ENCODE peak calls at places on chromosomes 7 and 10, in five cellular contexts. One of them, this sample, is unnamed.

GRCh38 chr7:158097511-158098124 is 490.0 kb downstream of the PTPRN2 start:
- DNase-seq in OCI-LY7: no peak
- DNase-seq in naive thymus-derived CD8-positive, alpha-beta T cell: peak
- DNase-seq in NCI-H1092: no peak
- DNase-seq in stimulated activated CD4-positive, alpha-beta T cell treated with anti-CD3 and anti-CD28 coated beads, Interleukin-4, amount 100 ng/mL, for 24 hours: no peak
- DNase-seq in this sample: peak

GRCh38 chr7:33909312-33909711 is 4.0 kb downstream of the BMPER start:
- DNase-seq in OCI-LY7: no peak
- DNase-seq in naive thymus-derived CD8-positive, alpha-beta T cell: no peak
- DNase-seq in NCI-H1092: no peak
- DNase-seq in stimulated activated CD4-positive, alpha-beta T cell treated with anti-CD3 and anti-CD28 coated beads, Interleukin-4, amount 100 ng/mL, for 24 hours: no peak
- DNase-seq in this sample: no peak

GRCh38 chr7:120733143-120733542 is 124.8 kb downstream of the TSPAN12 start:
- DNase-seq in OCI-LY7: no peak
- DNase-seq in naive thymus-derived CD8-positive, alpha-beta T cell: no peak
- DNase-seq in NCI-H1092: no peak
- DNase-seq in stimulated activated CD4-positive, alpha-beta T cell treated with anti-CD3 and anti-CD28 coated beads, Interleukin-4, amount 100 ng/mL, for 24 hours: no peak
- DNase-seq in this sample: no peak

GRCh38 chr7:41984888-41985287 is 252.1 kb downstream of the GLI3 start:
- DNase-seq in OCI-LY7: no peak
- DNase-seq in naive thymus-derived CD8-positive, alpha-beta T cell: no peak
- DNase-seq in NCI-H1092: no peak
- DNase-seq in stimulated activated CD4-positive, alpha-beta T cell treated with anti-CD3 and anti-CD28 coated beads, Interleukin-4, amount 100 ng/mL, for 24 hours: no peak
- DNase-seq in this sample: no peak

GRCh38 chr10:73552819-73553218 is 38.3 kb downstream of the USP54 start:
- DNase-seq in OCI-LY7: no peak
- DNase-seq in naive thymus-derived CD8-positive, alpha-beta T cell: no peak
- DNase-seq in NCI-H1092: no peak
- DNase-seq in stimulated activated CD4-positive, alpha-beta T cell treated with anti-CD3 and anti-CD28 coated beads, Interleukin-4, amount 100 ng/mL, for 24 hours: no peak
- DNase-seq in this sample: no peak

GRCh38 chr7:157976406-157976805 is 611.2 kb downstream of the PTPRN2 start:
- DNase-seq in OCI-LY7: no peak
- DNase-seq in naive thymus-derived CD8-positive, alpha-beta T cell: no peak
- DNase-seq in NCI-H1092: no peak
- DNase-seq in stimulated activated CD4-positive, alpha-beta T cell treated with anti-CD3 and anti-CD28 coated beads, Interleukin-4, amount 100 ng/mL, for 24 hours: no peak
- DNase-seq in this sample: no peak

GRCh38 chr7:135684134-135684533 is 21.8 kb downstream of the STMP1 start:
- DNase-seq in OCI-LY7: no peak
- DNase-seq in naive thymus-derived CD8-positive, alpha-beta T cell: no peak
- DNase-seq in NCI-H1092: no peak
- DNase-seq in stimulated activated CD4-positive, alpha-beta T cell treated with anti-CD3 and anti-CD28 coated beads, Interleukin-4, amount 100 ng/mL, for 24 hours: no peak
- DNase-seq in this sample: no peak

GRCh38 chr7:2982831-2983230 is 60.8 kb downstream of the CARD11 start:
- DNase-seq in OCI-LY7: peak
- DNase-seq in naive thymus-derived CD8-positive, alpha-beta T cell: peak
- DNase-seq in NCI-H1092: no peak
- DNase-seq in stimulated activated CD4-positive, alpha-beta T cell treated with anti-CD3 and anti-CD28 coated beads, Interleukin-4, amount 100 ng/mL, for 24 hours: peak
- DNase-seq in this sample: no peak

GRCh38 chr10:124943301-124944092 is 1.6 kb downstream of the ZRANB1 start:
- DNase-seq in OCI-LY7: no peak
- DNase-seq in naive thymus-derived CD8-positive, alpha-beta T cell: no peak
- DNase-seq in NCI-H1092: no peak
- DNase-seq in stimulated activated CD4-positive, alpha-beta T cell treated with anti-CD3 and anti-CD28 coated beads, Interleukin-4, amount 100 ng/mL, for 24 hours: no peak
- DNase-seq in this sample: no peak

GRCh38 chr10:121700416-121700815 is 102.2 kb upstream of the FGFR2 start:
- DNase-seq in OCI-LY7: no peak
- DNase-seq in naive thymus-derived CD8-positive, alpha-beta T cell: no peak
- DNase-seq in NCI-H1092: no peak
- DNase-seq in stimulated activated CD4-positive, alpha-beta T cell treated with anti-CD3 and anti-CD28 coated beads, Interleukin-4, amount 100 ng/mL, for 24 hours: no peak
- DNase-seq in this sample: no peak

GRCh38 chr10:68333905-68334431 is 1.2 kb upstream of the PBLD start:
- DNase-seq in OCI-LY7: no peak
- DNase-seq in naive thymus-derived CD8-positive, alpha-beta T cell: no peak
- DNase-seq in NCI-H1092: no peak
- DNase-seq in stimulated activated CD4-positive, alpha-beta T cell treated with anti-CD3 and anti-CD28 coated beads, Interleukin-4, amount 100 ng/mL, for 24 hours: no peak
- DNase-seq in this sample: no peak

GRCh38 chr10:20274580-20274979 is 458.3 kb downstream of the PLXDC2 start:
- DNase-seq in OCI-LY7: no peak
- DNase-seq in naive thymus-derived CD8-positive, alpha-beta T cell: no peak
- DNase-seq in NCI-H1092: no peak
- DNase-seq in stimulated activated CD4-positive, alpha-beta T cell treated with anti-CD3 and anti-CD28 coated beads, Interleukin-4, amount 100 ng/mL, for 24 hours: no peak
- DNase-seq in this sample: no peak

GRCh38 chr7:33628894-33629293 is 276.4 kb upstream of the BMPER start:
- DNase-seq in OCI-LY7: no peak
- DNase-seq in naive thymus-derived CD8-positive, alpha-beta T cell: no peak
- DNase-seq in NCI-H1092: no peak
- DNase-seq in stimulated activated CD4-positive, alpha-beta T cell treated with anti-CD3 and anti-CD28 coated beads, Interleukin-4, amount 100 ng/mL, for 24 hours: no peak
- DNase-seq in this sample: no peak

GRCh38 chr7:44846816-44847508 is 925 bp downstream of the H2AZ2 start:
- DNase-seq in OCI-LY7: peak
- DNase-seq in naive thymus-derived CD8-positive, alpha-beta T cell: no peak
- DNase-seq in NCI-H1092: no peak
- DNase-seq in stimulated activated CD4-positive, alpha-beta T cell treated with anti-CD3 and anti-CD28 coated beads, Interleukin-4, amount 100 ng/mL, for 24 hours: no peak
- DNase-seq in this sample: no peak

GRCh38 chr7:44796034-44796503 is 412 bp upstream of the PPIA start:
- DNase-seq in OCI-LY7: peak
- DNase-seq in naive thymus-derived CD8-positive, alpha-beta T cell: no peak
- DNase-seq in NCI-H1092: peak
- DNase-seq in stimulated activated CD4-positive, alpha-beta T cell treated with anti-CD3 and anti-CD28 coated beads, Interleukin-4, amount 100 ng/mL, for 24 hours: no peak
- DNase-seq in this sample: peak

GRCh38 chr7:155576900-155577508 is 30.6 kb upstream of the CNPY1 start:
- DNase-seq in OCI-LY7: no peak
- DNase-seq in naive thymus-derived CD8-positive, alpha-beta T cell: no peak
- DNase-seq in NCI-H1092: no peak
- DNase-seq in stimulated activated CD4-positive, alpha-beta T cell treated with anti-CD3 and anti-CD28 coated beads, Interleukin-4, amount 100 ng/mL, for 24 hours: no peak
- DNase-seq in this sample: no peak

GRCh38 chr10:15897282-15897681 is 37.0 kb upstream of the MINDY3 start:
- DNase-seq in OCI-LY7: no peak
- DNase-seq in naive thymus-derived CD8-positive, alpha-beta T cell: no peak
- DNase-seq in NCI-H1092: no peak
- DNase-seq in stimulated activated CD4-positive, alpha-beta T cell treated with anti-CD3 and anti-CD28 coated beads, Interleukin-4, amount 100 ng/mL, for 24 hours: no peak
- DNase-seq in this sample: no peak

GRCh38 chr7:117217636-117218035 is 105.2 kb downstream of the WNT2 start:
- DNase-seq in OCI-LY7: no peak
- DNase-seq in naive thymus-derived CD8-positive, alpha-beta T cell: no peak
- DNase-seq in NCI-H1092: no peak
- DNase-seq in stimulated activated CD4-positive, alpha-beta T cell treated with anti-CD3 and anti-CD28 coated beads, Interleukin-4, amount 100 ng/mL, for 24 hours: no peak
- DNase-seq in this sample: no peak

GRCh38 chr10:132325969-132326889 is 5.8 kb upstream of the LRRC27 start:
- DNase-seq in OCI-LY7: no peak
- DNase-seq in naive thymus-derived CD8-positive, alpha-beta T cell: no peak
- DNase-seq in NCI-H1092: no peak
- DNase-seq in stimulated activated CD4-positive, alpha-beta T cell treated with anti-CD3 and anti-CD28 coated beads, Interleukin-4, amount 100 ng/mL, for 24 hours: no peak
- DNase-seq in this sample: no peak

GRCh38 chr7:78284945-78285344 is 486.4 kb downstream of the PHTF2 start:
- DNase-seq in OCI-LY7: no peak
- DNase-seq in naive thymus-derived CD8-positive, alpha-beta T cell: no peak
- DNase-seq in NCI-H1092: no peak
- DNase-seq in stimulated activated CD4-positive, alpha-beta T cell treated with anti-CD3 and anti-CD28 coated beads, Interleukin-4, amount 100 ng/mL, for 24 hours: no peak
- DNase-seq in this sample: no peak

GRCh38 chr10:115882021-115882420 is 391.0 kb downstream of the GFRA1 start:
- DNase-seq in OCI-LY7: no peak
- DNase-seq in naive thymus-derived CD8-positive, alpha-beta T cell: no peak
- DNase-seq in NCI-H1092: no peak
- DNase-seq in stimulated activated CD4-positive, alpha-beta T cell treated with anti-CD3 and anti-CD28 coated beads, Interleukin-4, amount 100 ng/mL, for 24 hours: no peak
- DNase-seq in this sample: peak

GRCh38 chr7:16916111-16916639 is 34.4 kb upstream of the AGR3 start:
- DNase-seq in OCI-LY7: no peak
- DNase-seq in naive thymus-derived CD8-positive, alpha-beta T cell: no peak
- DNase-seq in NCI-H1092: no peak
- DNase-seq in stimulated activated CD4-positive, alpha-beta T cell treated with anti-CD3 and anti-CD28 coated beads, Interleukin-4, amount 100 ng/mL, for 24 hours: no peak
- DNase-seq in this sample: no peak

GRCh38 chr10:100998183-100998990 is 1.2 kb upstream of the LZTS2 start:
- DNase-seq in OCI-LY7: peak
- DNase-seq in naive thymus-derived CD8-positive, alpha-beta T cell: peak
- DNase-seq in NCI-H1092: peak
- DNase-seq in stimulated activated CD4-positive, alpha-beta T cell treated with anti-CD3 and anti-CD28 coated beads, Interleukin-4, amount 100 ng/mL, for 24 hours: peak
- DNase-seq in this sample: peak

GRCh38 chr10:22386396-22386928 is 41.2 kb downstream of the SPAG6 start:
- DNase-seq in OCI-LY7: no peak
- DNase-seq in naive thymus-derived CD8-positive, alpha-beta T cell: no peak
- DNase-seq in NCI-H1092: no peak
- DNase-seq in stimulated activated CD4-positive, alpha-beta T cell treated with anti-CD3 and anti-CD28 coated beads, Interleukin-4, amount 100 ng/mL, for 24 hours: no peak
- DNase-seq in this sample: peak

GRCh38 chr10:79059859-79060379 is 8.8 kb upstream of the ZMIZ1 start:
- DNase-seq in OCI-LY7: no peak
- DNase-seq in naive thymus-derived CD8-positive, alpha-beta T cell: no peak
- DNase-seq in NCI-H1092: no peak
- DNase-seq in stimulated activated CD4-positive, alpha-beta T cell treated with anti-CD3 and anti-CD28 coated beads, Interleukin-4, amount 100 ng/mL, for 24 hours: no peak
- DNase-seq in this sample: no peak

GRCh38 chr7:114574384-114574783 is 159.8 kb downstream of the FOXP2 start:
- DNase-seq in OCI-LY7: no peak
- DNase-seq in naive thymus-derived CD8-positive, alpha-beta T cell: no peak
- DNase-seq in NCI-H1092: no peak
- DNase-seq in stimulated activated CD4-positive, alpha-beta T cell treated with anti-CD3 and anti-CD28 coated beads, Interleukin-4, amount 100 ng/mL, for 24 hours: no peak
- DNase-seq in this sample: no peak

GRCh38 chr7:70040971-70041766 is 442.9 kb downstream of the AUTS2 start:
- DNase-seq in OCI-LY7: peak
- DNase-seq in naive thymus-derived CD8-positive, alpha-beta T cell: no peak
- DNase-seq in NCI-H1092: no peak
- DNase-seq in stimulated activated CD4-positive, alpha-beta T cell treated with anti-CD3 and anti-CD28 coated beads, Interleukin-4, amount 100 ng/mL, for 24 hours: no peak
- DNase-seq in this sample: peak

GRCh38 chr7:90178166-90178565 is 23.9 kb downstream of the STEAP1 start:
- DNase-seq in OCI-LY7: no peak
- DNase-seq in naive thymus-derived CD8-positive, alpha-beta T cell: no peak
- DNase-seq in NCI-H1092: no peak
- DNase-seq in stimulated activated CD4-positive, alpha-beta T cell treated with anti-CD3 and anti-CD28 coated beads, Interleukin-4, amount 100 ng/mL, for 24 hours: no peak
- DNase-seq in this sample: no peak

GRCh38 chr10:127410030-127410429 is 139.1 kb upstream of the NPS start:
- DNase-seq in OCI-LY7: no peak
- DNase-seq in naive thymus-derived CD8-positive, alpha-beta T cell: no peak
- DNase-seq in NCI-H1092: no peak
- DNase-seq in stimulated activated CD4-positive, alpha-beta T cell treated with anti-CD3 and anti-CD28 coated beads, Interleukin-4, amount 100 ng/mL, for 24 hours: no peak
- DNase-seq in this sample: no peak

GRCh38 chr10:100996678-100997363 is 2.8 kb upstream of the LZTS2 start:
- DNase-seq in OCI-LY7: peak
- DNase-seq in naive thymus-derived CD8-positive, alpha-beta T cell: peak
- DNase-seq in NCI-H1092: no peak
- DNase-seq in stimulated activated CD4-positive, alpha-beta T cell treated with anti-CD3 and anti-CD28 coated beads, Interleukin-4, amount 100 ng/mL, for 24 hours: peak
- DNase-seq in this sample: peak

GRCh38 chr7:8284606-8285005 is 22.6 kb upstream of the ICA1 start:
- DNase-seq in OCI-LY7: no peak
- DNase-seq in naive thymus-derived CD8-positive, alpha-beta T cell: no peak
- DNase-seq in NCI-H1092: no peak
- DNase-seq in stimulated activated CD4-positive, alpha-beta T cell treated with anti-CD3 and anti-CD28 coated beads, Interleukin-4, amount 100 ng/mL, for 24 hours: no peak
- DNase-seq in this sample: no peak

GRCh38 chr7:1510780-1511154 is 6.6 kb upstream of the INTS1 start:
- DNase-seq in OCI-LY7: peak
- DNase-seq in naive thymus-derived CD8-positive, alpha-beta T cell: no peak
- DNase-seq in NCI-H1092: no peak
- DNase-seq in stimulated activated CD4-positive, alpha-beta T cell treated with anti-CD3 and anti-CD28 coated beads, Interleukin-4, amount 100 ng/mL, for 24 hours: no peak
- DNase-seq in this sample: no peak

GRCh38 chr10:101226888-101227736 is 2.2 kb downstream of the LBX1 start:
- DNase-seq in OCI-LY7: no peak
- DNase-seq in naive thymus-derived CD8-positive, alpha-beta T cell: no peak
- DNase-seq in NCI-H1092: no peak
- DNase-seq in stimulated activated CD4-positive, alpha-beta T cell treated with anti-CD3 and anti-CD28 coated beads, Interleukin-4, amount 100 ng/mL, for 24 hours: no peak
- DNase-seq in this sample: no peak

GRCh38 chr10:16049050-16049449 is 188.7 kb upstream of the MINDY3 start:
- DNase-seq in OCI-LY7: no peak
- DNase-seq in naive thymus-derived CD8-positive, alpha-beta T cell: no peak
- DNase-seq in NCI-H1092: no peak
- DNase-seq in stimulated activated CD4-positive, alpha-beta T cell treated with anti-CD3 and anti-CD28 coated beads, Interleukin-4, amount 100 ng/mL, for 24 hours: no peak
- DNase-seq in this sample: peak

GRCh38 chr10:94093286-94093905 is 99.7 kb downstream of the PLCE1 start:
- DNase-seq in OCI-LY7: no peak
- DNase-seq in naive thymus-derived CD8-positive, alpha-beta T cell: no peak
- DNase-seq in NCI-H1092: no peak
- DNase-seq in stimulated activated CD4-positive, alpha-beta T cell treated with anti-CD3 and anti-CD28 coated beads, Interleukin-4, amount 100 ng/mL, for 24 hours: no peak
- DNase-seq in this sample: no peak

GRCh38 chr10:5488272-5489161 is 10.9 kb downstream of the CALML5 start:
- DNase-seq in OCI-LY7: no peak
- DNase-seq in naive thymus-derived CD8-positive, alpha-beta T cell: no peak
- DNase-seq in NCI-H1092: no peak
- DNase-seq in stimulated activated CD4-positive, alpha-beta T cell treated with anti-CD3 and anti-CD28 coated beads, Interleukin-4, amount 100 ng/mL, for 24 hours: no peak
- DNase-seq in this sample: no peak

This sample was measured in NCI-H1417.